ENCODE peak calls at places on chromosome 22, in eight cellular contexts. Q is CD4-positive, alpha-beta memory T cell; Y is tibial artery; X is suprapubic skin; R is pancreas; I is foreskin fibroblast; O is GM12878; G is brain microvascular endothelial cell. D is an unnamed sample.

GRCh38 chr22:43550024-43550620 is 138.3 kb downstream of the MPPED1 start:
- DNase-seq in Q (no peak), Y (peak; percentile 28), X (no peak), R (no peak), I (no peak), O (no peak), G (no peak), D (no peak)

GRCh38 chr22:35349704-35350538 is 31.0 kb upstream of the HMOX1 start:
- DNase-seq in Q (no peak), Y (no peak), X (no peak), R (no peak), I (peak; percentile 68), O (no peak), G (no peak), D (no peak)

GRCh38 chr22:42434283-42434682 is 2.1 kb upstream of the NFAM1 start:
- DNase-seq in Q (no peak), Y (no peak), X (no peak), R (peak; percentile 51), I (no peak), O (no peak), G (no peak), D (no peak)

GRCh38 chr22:37196539-37197450 is 8.7 kb upstream of the C1QTNF6 start:
- DNase-seq in Q (no peak), Y (peak; percentile 93), X (peak; percentile 88), R (peak; percentile 94), I (peak; percentile 94), O (no peak), G (no peak), D (no peak)

GRCh38 chr22:34414467-34415440 is 494.5 kb upstream of the LARGE1 start:
- DNase-seq in Q (no peak), Y (no peak), X (no peak), R (no peak), I (no peak), O (peak; percentile 39), G (no peak), D (peak; percentile 60)

GRCh38 chr22:28299760-28300159 is 379.9 kb downstream of the TTC28 start:
- DNase-seq in Q (no peak), Y (no peak), X (no peak), R (no peak), I (no peak), O (no peak), G (no peak), D (no peak)

GRCh38 chr22:42797021-42797420 is 60.1 kb downstream of the ARFGAP3 start:
- DNase-seq in Q (no peak), Y (peak; percentile 66), X (no peak), R (no peak), I (no peak), O (no peak), G (no peak), D (no peak)

GRCh38 chr22:31340360-31340759 is 5.8 kb downstream of the PATZ1 start:
- DNase-seq in Q (no peak), Y (no peak), X (no peak), R (peak; percentile 64), I (no peak), O (no peak), G (no peak), D (no peak)

GRCh38 chr22:17631076-17631565 is 2.6 kb upstream of the ATP6V1E1 start:
- DNase-seq in Q (no peak), Y (no peak), X (no peak), R (no peak), I (no peak), O (no peak), G (no peak), D (no peak)

GRCh38 chr22:31951201-31952093 is 7.1 kb downstream of the YWHAH start:
- DNase-seq in Q (no peak), Y (no peak), X (no peak), R (no peak), I (no peak), O (no peak), G (no peak), D (no peak)

GRCh38 chr22:18076060-18076497 is 1.7 kb upstream of the PEX26 start:
- DNase-seq in Q (peak; percentile 71), Y (peak; percentile 78), X (no peak), R (no peak), I (peak; percentile 94), O (no peak), G (peak; percentile 78), D (peak; percentile 68)

GRCh38 chr22:41762980-41763779 is 37.3 kb upstream of the CCDC134 start:
- DNase-seq in Q (peak; percentile 27), Y (no peak), X (no peak), R (no peak), I (no peak), O (no peak), G (peak; percentile 9), D (no peak)

GRCh38 chr22:21636629-21637218 is 4.2 kb downstream of the CCDC116 start:
- DNase-seq in Q (no peak), Y (no peak), X (no peak), R (no peak), I (no peak), O (no peak), G (no peak), D (no peak)

GRCh38 chr22:33883961-33884808 is 36.1 kb downstream of the LARGE1 start:
- DNase-seq in Q (no peak), Y (no peak), X (no peak), R (no peak), I (no peak), O (no peak), G (no peak), D (no peak)

GRCh38 chr22:24265734-24266133 is 4.9 kb upstream of the SPECC1L start:
- DNase-seq in Q (no peak), Y (no peak), X (no peak), R (no peak), I (peak; percentile 67), O (no peak), G (no peak), D (no peak)

GRCh38 chr22:17257578-17257977 is 38.3 kb upstream of the ADA2 start:
- DNase-seq in Q (no peak), Y (no peak), X (no peak), R (no peak), I (no peak), O (no peak), G (no peak), D (peak; percentile 69)

GRCh38 chr22:45318558-45319318 is 9.0 kb downstream of the FAM118A start:
- DNase-seq in Q (peak; percentile 90), Y (no peak), X (no peak), R (no peak), I (no peak), O (peak; percentile 46), G (no peak), D (no peak)

GRCh38 chr22:26718905-26719304 is 61.5 kb downstream of the MIAT start:
- DNase-seq in Q (no peak), Y (no peak), X (no peak), R (no peak), I (peak; percentile 91), O (no peak), G (peak; percentile 85), D (no peak)

GRCh38 chr22:50665212-50665611 is 7.4 kb upstream of the SHANK3 start:
- DNase-seq in Q (no peak), Y (no peak), X (no peak), R (no peak), I (no peak), O (no peak), G (no peak), D (no peak)

GRCh38 chr22:21697866-21698265 is 32.1 kb downstream of the PPIL2 start:
- DNase-seq in Q (no peak), Y (no peak), X (no peak), R (no peak), I (peak; percentile 62), O (no peak), G (peak; percentile 59), D (no peak)

GRCh38 chr22:25564979-25565677 is 653 bp downstream of the GRK3 start:
- DNase-seq in Q (peak; percentile 0), Y (no peak), X (peak; percentile 69), R (peak; percentile 76), I (peak; percentile 40), O (no peak), G (no peak), D (no peak)

DNA sequence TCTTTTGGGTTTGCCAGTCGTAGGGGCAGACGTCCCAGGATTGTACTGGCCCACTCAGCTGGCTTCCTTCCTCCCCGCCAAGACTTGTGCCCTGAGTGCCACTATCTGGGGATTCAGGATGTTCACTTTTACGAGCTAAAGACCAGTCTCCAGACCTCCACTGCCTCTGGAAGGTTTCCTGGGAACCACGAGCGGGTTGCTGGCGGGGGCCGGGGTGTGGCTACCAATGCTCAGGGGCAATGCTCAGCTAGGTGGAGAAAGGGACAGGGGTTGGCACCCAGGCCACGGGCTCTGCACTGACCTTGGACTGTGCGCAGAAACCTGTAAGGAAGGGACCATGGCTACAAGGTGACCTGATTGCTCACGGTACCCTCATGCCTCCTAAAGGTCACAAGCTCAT is 2.2 kb downstream of the NEFH start:
- DNase-seq in Q (no peak), Y (no peak), X (no peak), R (no peak), I (no peak), O (no peak), G (no peak), D (no peak)
- H3K4me3 ChIP-seq in Q (no peak overlapping the region), Y (no peak overlapping the region), X (no peak overlapping the region), R (no peak overlapping the region), I (no peak overlapping the region), O (no peak overlapping the region), G (no peak overlapping the region), D (no peak overlapping the region)

GRCh38 chr22:20159088-20159487 is 8.2 kb upstream of the CCDC188 start:
- DNase-seq in Q (no peak), Y (no peak), X (no peak), R (no peak), I (no peak), O (no peak), G (no peak), D (no peak)
- H3K4me3 ChIP-seq in Q (no peak overlapping the region), Y (no peak overlapping the region), X (no peak overlapping the region), R (no peak overlapping the region), I (no peak overlapping the region), O (no peak overlapping the region), G (no peak overlapping the region), D (no peak overlapping the region)

DNA sequence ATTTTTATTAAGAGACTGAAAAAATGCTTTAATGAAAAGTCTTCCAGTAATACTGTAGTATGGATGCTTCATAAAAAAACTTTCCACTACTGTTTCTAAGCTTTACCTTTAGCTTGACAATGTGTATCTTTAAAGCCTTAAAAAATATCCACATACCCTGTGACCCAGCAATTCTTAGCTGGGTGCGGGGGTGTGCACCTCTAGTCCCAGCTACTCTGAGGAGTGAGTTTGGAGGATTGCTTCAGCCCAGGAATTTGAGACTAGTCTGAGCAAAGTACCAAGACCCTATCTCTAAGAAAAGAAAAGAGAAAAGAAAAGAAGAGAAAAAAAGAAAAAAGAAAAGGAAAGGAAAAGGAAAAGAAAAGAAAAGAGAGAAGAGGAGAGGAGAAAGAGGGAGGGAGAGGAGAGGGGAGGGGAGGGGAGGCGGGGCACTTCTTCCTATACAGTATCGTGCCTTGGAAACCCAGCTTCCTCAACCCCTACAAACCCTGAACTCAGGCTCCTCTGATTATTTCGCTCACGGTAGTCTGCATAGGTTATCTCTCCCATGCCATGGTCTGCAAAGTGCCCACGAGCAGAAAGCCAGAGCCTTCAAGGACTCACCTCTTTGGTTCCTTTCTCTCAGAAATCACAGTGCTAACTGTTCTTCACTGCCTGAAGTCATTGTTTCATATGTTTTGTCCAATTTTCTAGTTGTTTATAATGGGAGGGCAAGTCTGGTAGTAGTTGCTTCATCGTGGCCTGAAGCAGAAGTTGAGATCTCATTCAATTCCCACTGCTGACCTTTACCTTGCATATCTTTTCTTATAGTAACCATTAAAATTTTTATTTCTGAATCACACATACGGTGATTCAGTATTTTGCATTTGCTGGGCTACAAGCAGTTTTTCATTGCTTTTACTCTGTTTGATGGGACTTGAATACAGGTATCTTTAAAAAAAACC is 82.2 kb downstream of the FAM83F start:
- DNase-seq in Q (no peak), Y (no peak), X (no peak), R (no peak), I (peak; percentile 49), O (no peak), G (no peak), D (no peak)
- H3K4me3 ChIP-seq in Q (no peak overlapping the region), Y (no peak overlapping the region), X (no peak overlapping the region), R (no peak overlapping the region), I (no peak overlapping the region), O (no peak overlapping the region), G (no peak overlapping the region), D (no peak overlapping the region)

GRCh38 chr22:46432164-46433068 is 96.9 kb downstream of the TRMU start:
- DNase-seq in Q (peak; percentile 59), Y (no peak), X (no peak), R (no peak), I (no peak), O (no peak), G (no peak), D (no peak)
- H3K4me3 ChIP-seq in Q (peak overlapping the region; percentile 64), Y (peak overlapping the region; percentile 22), X (peak overlapping the region; percentile 33), R (no peak overlapping the region), I (peak overlapping the region; percentile 8), O (peak overlapping the region; percentile 68), G (no peak overlapping the region), D (peak overlapping the region; percentile 17)

D was measured in GM12864.